ENCODE peak calls at places on chromosomes 6 and 20, in nine cellular contexts. One of them, this sample, is unnamed.

GRCh38 chr6:85360794-85361642 is 88.9 kb upstream of the NT5E start:
- DNase-seq in astrocyte of the spinal cord: peak
- DNase-seq in Peyer's patch: no peak
- DNase-seq in GM12865: peak
- DNase-seq in cardiac muscle cell: peak
- DNase-seq in lower leg skin: peak
- DNase-seq in lung: peak
- DNase-seq in esophagus squamous epithelium: no peak
- DNase-seq in H9: no peak
- DNase-seq in this sample: no peak

GRCh38 chr20:8583209-8584106 is 451.4 kb downstream of the PLCB1 start:
- DNase-seq in astrocyte of the spinal cord: peak
- DNase-seq in Peyer's patch: no peak
- DNase-seq in GM12865: no peak
- DNase-seq in cardiac muscle cell: peak
- DNase-seq in lower leg skin: no peak
- DNase-seq in lung: no peak
- DNase-seq in esophagus squamous epithelium: no peak
- DNase-seq in H9: no peak
- DNase-seq in this sample: no peak

GRCh38 chr6:107784669-107785068 is 39.4 kb downstream of the SCML4 start:
- DNase-seq in astrocyte of the spinal cord: no peak
- DNase-seq in Peyer's patch: no peak
- DNase-seq in GM12865: no peak
- DNase-seq in cardiac muscle cell: peak
- DNase-seq in lower leg skin: no peak
- DNase-seq in lung: no peak
- DNase-seq in esophagus squamous epithelium: no peak
- DNase-seq in H9: no peak
- DNase-seq in this sample: no peak

GRCh38 chr20:58888521-58889333 is 36.2 kb downstream of the GNAS start:
- DNase-seq in astrocyte of the spinal cord: peak
- DNase-seq in Peyer's patch: peak
- DNase-seq in GM12865: peak
- DNase-seq in cardiac muscle cell: peak
- DNase-seq in lower leg skin: peak
- DNase-seq in lung: peak
- DNase-seq in esophagus squamous epithelium: peak
- DNase-seq in H9: peak
- DNase-seq in this sample: peak

GRCh38 chr20:5691918-5692618 is 58.1 kb upstream of the SHLD1 start:
- DNase-seq in astrocyte of the spinal cord: no peak
- DNase-seq in Peyer's patch: no peak
- DNase-seq in GM12865: peak
- DNase-seq in cardiac muscle cell: no peak
- DNase-seq in lower leg skin: no peak
- DNase-seq in lung: no peak
- DNase-seq in esophagus squamous epithelium: no peak
- DNase-seq in H9: no peak
- DNase-seq in this sample: no peak

GRCh38 chr6:111850288-111850937 is 22.8 kb downstream of the FYN start:
- DNase-seq in astrocyte of the spinal cord: no peak
- DNase-seq in Peyer's patch: no peak
- DNase-seq in GM12865: peak
- DNase-seq in cardiac muscle cell: no peak
- DNase-seq in lower leg skin: no peak
- DNase-seq in lung: no peak
- DNase-seq in esophagus squamous epithelium: no peak
- DNase-seq in H9: no peak
- DNase-seq in this sample: no peak

GRCh38 chr6:12535915-12536314 is 180.7 kb upstream of the PHACTR1 start:
- DNase-seq in astrocyte of the spinal cord: no peak
- DNase-seq in Peyer's patch: no peak
- DNase-seq in GM12865: no peak
- DNase-seq in cardiac muscle cell: no peak
- DNase-seq in lower leg skin: no peak
- DNase-seq in lung: no peak
- DNase-seq in esophagus squamous epithelium: no peak
- DNase-seq in H9: no peak
- DNase-seq in this sample: no peak

GRCh38 chr6:164926686-164927085 is 382.7 kb downstream of the C6orf118 start:
- DNase-seq in astrocyte of the spinal cord: peak
- DNase-seq in Peyer's patch: no peak
- DNase-seq in GM12865: no peak
- DNase-seq in cardiac muscle cell: peak
- DNase-seq in lower leg skin: no peak
- DNase-seq in lung: no peak
- DNase-seq in esophagus squamous epithelium: no peak
- DNase-seq in H9: no peak
- DNase-seq in this sample: no peak

GRCh38 chr20:50471231-50471630 is 39.0 kb upstream of the PTPN1 start:
- DNase-seq in astrocyte of the spinal cord: no peak
- DNase-seq in Peyer's patch: no peak
- DNase-seq in GM12865: no peak
- DNase-seq in cardiac muscle cell: no peak
- DNase-seq in lower leg skin: no peak
- DNase-seq in lung: no peak
- DNase-seq in esophagus squamous epithelium: no peak
- DNase-seq in H9: no peak
- DNase-seq in this sample: no peak

GRCh38 chr20:58235010-58235409 is 6.6 kb upstream of the ANKRD60 start:
- DNase-seq in astrocyte of the spinal cord: no peak
- DNase-seq in Peyer's patch: no peak
- DNase-seq in GM12865: no peak
- DNase-seq in cardiac muscle cell: no peak
- DNase-seq in lower leg skin: no peak
- DNase-seq in lung: no peak
- DNase-seq in esophagus squamous epithelium: no peak
- DNase-seq in H9: no peak
- DNase-seq in this sample: no peak

GRCh38 chr6:166530211-166531045 is 56.0 kb downstream of the RAMACL start:
- DNase-seq in astrocyte of the spinal cord: peak
- DNase-seq in Peyer's patch: no peak
- DNase-seq in GM12865: no peak
- DNase-seq in cardiac muscle cell: no peak
- DNase-seq in lower leg skin: no peak
- DNase-seq in lung: no peak
- DNase-seq in esophagus squamous epithelium: no peak
- DNase-seq in H9: no peak
- DNase-seq in this sample: no peak

GRCh38 chr6:159112714-159113113 is 56.5 kb upstream of the FNDC1 start:
- DNase-seq in astrocyte of the spinal cord: no peak
- DNase-seq in Peyer's patch: no peak
- DNase-seq in GM12865: no peak
- DNase-seq in cardiac muscle cell: no peak
- DNase-seq in lower leg skin: no peak
- DNase-seq in lung: no peak
- DNase-seq in esophagus squamous epithelium: no peak
- DNase-seq in H9: no peak
- DNase-seq in this sample: no peak

GRCh38 chr6:79257381-79258205 is 23.1 kb upstream of the HMGN3 start:
- DNase-seq in astrocyte of the spinal cord: peak
- DNase-seq in Peyer's patch: no peak
- DNase-seq in GM12865: no peak
- DNase-seq in cardiac muscle cell: peak
- DNase-seq in lower leg skin: no peak
- DNase-seq in lung: no peak
- DNase-seq in esophagus squamous epithelium: no peak
- DNase-seq in H9: no peak
- DNase-seq in this sample: no peak

DNA sequence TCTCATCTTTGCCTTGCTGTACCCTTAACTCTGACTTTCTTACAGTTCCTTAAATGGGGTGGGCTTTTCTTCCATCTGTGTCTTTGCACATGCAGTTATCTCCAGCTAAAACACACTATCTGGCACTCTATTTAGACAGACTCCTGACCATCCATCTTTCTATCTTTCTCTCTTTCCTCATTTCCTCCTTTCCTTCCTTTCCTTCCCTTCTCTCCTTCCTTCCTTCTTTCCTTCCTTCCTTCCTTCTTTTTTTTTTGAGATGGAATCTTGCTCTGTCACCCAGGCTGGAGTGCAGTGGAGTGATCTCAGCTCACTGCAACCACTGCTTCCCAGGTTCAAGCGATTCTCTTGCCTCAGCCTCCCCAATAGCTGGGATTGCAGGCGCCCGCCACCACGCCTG is 8.2 kb downstream of the NOTCH4 start:
- DNase-seq in astrocyte of the spinal cord: no peak
- DNase-seq in Peyer's patch: no peak
- DNase-seq in GM12865: no peak
- DNase-seq in cardiac muscle cell: no peak
- DNase-seq in lower leg skin: no peak
- DNase-seq in lung: no peak
- DNase-seq in esophagus squamous epithelium: no peak
- DNase-seq in H9: no peak
- DNase-seq in this sample: no peak
- TF ChIP-seq CTCF in astrocyte of the spinal cord: no peak
- TF ChIP-seq CTCF in Peyer's patch: no peak
- TF ChIP-seq CTCF in GM12865: no peak
- TF ChIP-seq CTCF in cardiac muscle cell: no peak
- TF ChIP-seq CTCF in lower leg skin: no peak
- TF ChIP-seq CTCF in lung: no peak
- TF ChIP-seq CTCF in esophagus squamous epithelium: no peak
- TF ChIP-seq CTCF in H9: no peak
- TF ChIP-seq CTCF in this sample: no peak

GRCh38 chr20:41387433-41387832 is 20.8 kb upstream of the EMILIN3 start:
- DNase-seq in astrocyte of the spinal cord: no peak
- DNase-seq in Peyer's patch: no peak
- DNase-seq in GM12865: no peak
- DNase-seq in cardiac muscle cell: no peak
- DNase-seq in lower leg skin: no peak
- DNase-seq in lung: no peak
- DNase-seq in esophagus squamous epithelium: no peak
- DNase-seq in H9: peak
- DNase-seq in this sample: no peak
- TF ChIP-seq CTCF in astrocyte of the spinal cord: peak
- TF ChIP-seq CTCF in Peyer's patch: no peak
- TF ChIP-seq CTCF in GM12865: no peak
- TF ChIP-seq CTCF in cardiac muscle cell: peak
- TF ChIP-seq CTCF in lower leg skin: no peak
- TF ChIP-seq CTCF in lung: no peak
- TF ChIP-seq CTCF in esophagus squamous epithelium: no peak
- TF ChIP-seq CTCF in H9: peak
- TF ChIP-seq CTCF in this sample: no peak

DNA sequence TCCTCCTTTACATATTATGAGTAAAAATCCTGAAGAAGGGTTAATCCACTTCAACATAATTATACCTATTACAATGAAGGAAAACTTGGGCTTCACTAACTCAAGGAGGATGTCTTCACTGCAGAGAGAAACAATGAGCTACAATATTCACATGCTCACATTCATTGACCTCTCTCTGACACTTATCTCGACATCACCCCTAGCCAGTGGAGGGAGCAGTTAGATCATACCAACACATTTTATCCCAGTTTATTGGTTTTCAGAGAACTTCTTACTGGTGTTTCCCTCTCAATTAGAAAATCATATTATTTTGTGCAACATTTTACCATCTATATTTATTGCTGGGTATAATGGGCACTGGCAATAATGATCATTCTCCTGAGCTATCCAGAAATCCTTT is 646.5 kb downstream of the TENT5A start:
- DNase-seq in astrocyte of the spinal cord: no peak
- DNase-seq in Peyer's patch: no peak
- DNase-seq in GM12865: no peak
- DNase-seq in cardiac muscle cell: peak
- DNase-seq in lower leg skin: no peak
- DNase-seq in lung: no peak
- DNase-seq in esophagus squamous epithelium: no peak
- DNase-seq in H9: no peak
- DNase-seq in this sample: no peak
- TF ChIP-seq CTCF in astrocyte of the spinal cord: no peak
- TF ChIP-seq CTCF in Peyer's patch: no peak
- TF ChIP-seq CTCF in GM12865: no peak
- TF ChIP-seq CTCF in cardiac muscle cell: no peak
- TF ChIP-seq CTCF in lower leg skin: no peak
- TF ChIP-seq CTCF in lung: no peak
- TF ChIP-seq CTCF in esophagus squamous epithelium: no peak
- TF ChIP-seq CTCF in H9: peak
- TF ChIP-seq CTCF in this sample: no peak

GRCh38 chr6:24405262-24405661 is 2.5 kb downstream of the MRS2 start:
- DNase-seq in astrocyte of the spinal cord: no peak
- DNase-seq in Peyer's patch: no peak
- DNase-seq in GM12865: no peak
- DNase-seq in cardiac muscle cell: no peak
- DNase-seq in lower leg skin: no peak
- DNase-seq in lung: no peak
- DNase-seq in esophagus squamous epithelium: no peak
- DNase-seq in H9: no peak
- DNase-seq in this sample: no peak

GRCh38 chr6:24401458-24401857 is 1.3 kb upstream of the MRS2 start:
- DNase-seq in astrocyte of the spinal cord: no peak
- DNase-seq in Peyer's patch: no peak
- DNase-seq in GM12865: no peak
- DNase-seq in cardiac muscle cell: no peak
- DNase-seq in lower leg skin: no peak
- DNase-seq in lung: no peak
- DNase-seq in esophagus squamous epithelium: no peak
- DNase-seq in H9: peak
- DNase-seq in this sample: no peak

GRCh38 chr6:24402697-24403500 is at the start of gene MRS2:
- DNase-seq in astrocyte of the spinal cord: peak
- DNase-seq in Peyer's patch: peak
- DNase-seq in GM12865: peak
- DNase-seq in cardiac muscle cell: peak
- DNase-seq in lower leg skin: peak
- DNase-seq in lung: peak
- DNase-seq in esophagus squamous epithelium: peak
- DNase-seq in H9: peak
- DNase-seq in this sample: peak

GRCh38 chr6:24408719-24409410 is 6.1 kb downstream of the MRS2 start:
- DNase-seq in astrocyte of the spinal cord: no peak
- DNase-seq in Peyer's patch: no peak
- DNase-seq in GM12865: peak
- DNase-seq in cardiac muscle cell: no peak
- DNase-seq in lower leg skin: no peak
- DNase-seq in lung: no peak
- DNase-seq in esophagus squamous epithelium: no peak
- DNase-seq in H9: no peak
- DNase-seq in this sample: no peak

DNA sequence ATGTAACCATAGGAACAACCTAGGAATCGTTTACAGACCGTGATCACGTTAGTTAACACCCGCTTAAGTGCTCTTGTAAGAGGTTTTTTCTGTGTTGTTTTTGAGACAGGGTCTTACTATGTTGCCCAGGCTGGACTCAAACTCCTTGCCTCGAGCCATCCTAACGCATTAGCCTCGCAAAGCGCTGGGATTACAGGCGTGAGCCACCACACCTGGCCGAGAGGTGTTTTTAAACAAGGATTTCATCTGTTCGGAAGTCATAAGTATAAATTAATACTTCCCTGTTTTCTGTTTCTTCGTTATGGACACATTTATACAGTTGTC is 727 bp downstream of the MRS2 start:
- DNase-seq in astrocyte of the spinal cord: peak
- DNase-seq in Peyer's patch: no peak
- DNase-seq in GM12865: no peak
- DNase-seq in cardiac muscle cell: no peak
- DNase-seq in lower leg skin: no peak
- DNase-seq in lung: no peak
- DNase-seq in esophagus squamous epithelium: no peak
- DNase-seq in H9: no peak
- DNase-seq in this sample: no peak
- TF ChIP-seq CTCF in astrocyte of the spinal cord: no peak
- TF ChIP-seq CTCF in Peyer's patch: no peak
- TF ChIP-seq CTCF in GM12865: no peak
- TF ChIP-seq CTCF in cardiac muscle cell: no peak
- TF ChIP-seq CTCF in lower leg skin: no peak
- TF ChIP-seq CTCF in lung: no peak
- TF ChIP-seq CTCF in esophagus squamous epithelium: no peak
- TF ChIP-seq CTCF in H9: no peak
- TF ChIP-seq CTCF in this sample: no peak

GRCh38 chr6:7143161-7143974 is 35.6 kb downstream of the RREB1 start:
- DNase-seq in astrocyte of the spinal cord: no peak
- DNase-seq in Peyer's patch: no peak
- DNase-seq in GM12865: peak
- DNase-seq in cardiac muscle cell: peak
- DNase-seq in lower leg skin: no peak
- DNase-seq in lung: no peak
- DNase-seq in esophagus squamous epithelium: no peak
- DNase-seq in H9: no peak
- DNase-seq in this sample: no peak
- TF ChIP-seq CTCF in astrocyte of the spinal cord: peak
- TF ChIP-seq CTCF in Peyer's patch: no peak
- TF ChIP-seq CTCF in GM12865: no peak
- TF ChIP-seq CTCF in cardiac muscle cell: peak
- TF ChIP-seq CTCF in lower leg skin: no peak
- TF ChIP-seq CTCF in lung: no peak
- TF ChIP-seq CTCF in esophagus squamous epithelium: no peak
- TF ChIP-seq CTCF in H9: no peak
- TF ChIP-seq CTCF in this sample: no peak